ENCODE peak calls at places on chromosomes 13 and 19, in nine cellular contexts. X, M, I, A, L, P, S, G and O are unnamed samples. For H3K27me3, the result is how much of the 10 kb centered on the place peaks cover.

GRCh38 chr19:46818812-46819211 is 30.4 kb upstream of the SLC1A5 start:
- DNase-seq in X (no peak), M (peak), L (no peak), P (no peak), S (no peak), A (no peak), I (no peak), G (no peak), O (no peak)

GRCh38 chr13:112697756-112698655 is 8.2 kb downstream of the ATP11A start:
- DNase-seq in X (no peak), M (peak), S (no peak), L (no peak), I (no peak), G (no peak), P (no peak), A (no peak), O (no peak)

GRCh38 chr13:99505814-99506269 is 4.6 kb downstream of the TM9SF2 start:
- DNase-seq in S (no peak), L (no peak), I (no peak), G (no peak), X (no peak), A (no peak), P (no peak), M (peak), O (no peak)

GRCh38 chr19:12946092-12946845 is 607 bp downstream of the RAD23A start:
- DNase-seq in G (peak), X (peak), S (no peak), M (peak), A (peak), I (peak), L (peak), P (peak), O (peak)

GRCh38 chr19:49513746-49514118 is 1.3 kb downstream of the FCGRT start:
- DNase-seq in L (no peak), X (no peak), P (no peak), S (no peak), G (no peak), A (no peak), M (no peak), I (no peak), O (no peak)

GRCh38 chr13:93984876-93985275 is 494.6 kb downstream of the DCT start:
- DNase-seq in X (no peak), A (no peak), G (no peak), M (no peak), I (no peak), P (no peak), S (no peak), L (no peak), O (no peak)

GRCh38 chr19:47509973-47510372 is 4.9 kb downstream of the NAPA start:
- DNase-seq in S (no peak), A (no peak), P (peak), M (no peak), L (no peak), G (no peak), I (no peak), X (no peak), O (peak)

GRCh38 chr13:23432589-23432988 is 913 bp downstream of the SACS start:
- DNase-seq in M (peak), G (no peak), X (no peak), A (no peak), I (no peak), L (no peak), S (no peak), P (no peak), O (no peak)

GRCh38 chr13:28606466-28606865 is 52.5 kb upstream of the POMP start:
- DNase-seq in G (no peak), X (no peak), P (no peak), L (no peak), M (peak), I (no peak), A (no peak), S (no peak), O (no peak)

GRCh38 chr13:42048625-42049453 is at the start of gene DGKH:
- DNase-seq in L (peak), S (no peak), I (no peak), G (peak), M (peak), X (peak), P (peak), A (peak), O (peak)

GRCh38 chr13:68810660-68811059 is 1297.0 kb upstream of the ATXN8OS start:
- DNase-seq in M (no peak), P (no peak), X (no peak), A (no peak), S (no peak), I (no peak), L (no peak), G (no peak), O (no peak)
- TF ChIP-seq CTCF in M (no peak), P (no peak), X (peak), A (no peak), S (no peak), I (no peak), L (no peak), G (no peak), O (no peak)

GRCh38 chr19:42524250-42524649 is 4.0 kb downstream of the CEACAM1 start:
- DNase-seq in S (no peak), G (no peak), A (no peak), X (no peak), P (no peak), L (no peak), M (no peak), I (no peak), O (no peak)
- H3K4me3 ChIP-seq in S (no peak), G (no peak), A (no peak), X (no peak), P (no peak), L (no peak), M (no peak), I (no peak), O (no peak)

GRCh38 chr13:113860051-113860471 is 3.8 kb downstream of the GAS6 start:
- DNase-seq in I (no peak), A (no peak), S (no peak), G (no peak), M (no peak), X (no peak), P (no peak), L (no peak), O (no peak)
- H3K27me3 ChIP-seq in I (under half), A (under half), S (under half), G (under half), M (under half), X (under half), P (under half), L (under half), O (under half)

GRCh38 chr13:30617315-30618185 is at the start of gene USPL1:
- DNase-seq in I (peak), X (peak), M (peak), A (peak), S (peak), L (peak), P (peak), G (peak), O (peak)
- TF ChIP-seq CTCF in I (peak), X (no peak), M (peak), A (no peak), S (peak), L (no peak), P (peak), G (peak), O (peak)

GRCh38 chr19:3586124-3586626 is 897 bp downstream of the GIPC3 start:
- DNase-seq in S (no peak), I (no peak), G (no peak), M (no peak), L (no peak), P (peak), X (no peak), A (peak), O (no peak)
- H3K4me3 ChIP-seq in S (peak), I (no peak), G (peak), M (no peak), L (no peak), P (peak), X (no peak), A (peak), O (peak)